ENCODE peak calls at places on chromosome 2, in four cellular contexts. L, O, A and I are unnamed samples.
A peak's percentile ranks its signal among the peaks of the same experiment; 100 is the strongest.

GRCh38 chr2:12424820-12425219 is 291.9 kb upstream of the TRIB2 start:
- DNase-seq in L (no peak), O (no peak), A (no peak), I (no peak)

GRCh38 chr2:166375205-166375735 is 474 bp downstream of the SCN9A start:
- DNase-seq in L (no peak), O (peak; percentile 43), A (no peak), I (peak; percentile 33)

GRCh38 chr2:16201876-16202642 is 261.7 kb downstream of the MYCN start:
- DNase-seq in L (no peak), O (no peak), A (no peak), I (no peak)

GRCh38 chr2:641501-642430 is 35.4 kb downstream of the TMEM18 start:
- DNase-seq in L (no peak), O (no peak), A (no peak), I (no peak)

GRCh38 chr2:235820571-235820970 is 326.7 kb downstream of the AGAP1 start:
- DNase-seq in L (no peak), O (no peak), A (no peak), I (no peak)

GRCh38 chr2:60536716-60537115 is 16.7 kb downstream of the BCL11A start:
- DNase-seq in L (no peak), O (no peak), A (no peak), I (no peak)

GRCh38 chr2:21372654-21373053 is 248.9 kb downstream of the TDRD15 start:
- DNase-seq in L (peak; percentile 51), O (peak; percentile 39), A (no peak), I (no peak)

GRCh38 chr2:215773728-215774127 is 239.6 kb downstream of the MREG start:
- DNase-seq in L (no peak), O (peak; percentile 41), A (no peak), I (no peak)

GRCh38 chr2:2823061-2823753 is 492.1 kb upstream of the MYT1L start:
- DNase-seq in L (no peak), O (no peak), A (no peak), I (no peak)

GRCh38 chr2:105873281-105873680 is 128.6 kb downstream of the NCK2 start:
- DNase-seq in L (no peak), O (no peak), A (no peak), I (no peak)

GRCh38 chr2:220277445-220277960 is 650.1 kb downstream of the SLC4A3 start:
- DNase-seq in L (no peak), O (no peak), A (no peak), I (no peak)

DNA sequence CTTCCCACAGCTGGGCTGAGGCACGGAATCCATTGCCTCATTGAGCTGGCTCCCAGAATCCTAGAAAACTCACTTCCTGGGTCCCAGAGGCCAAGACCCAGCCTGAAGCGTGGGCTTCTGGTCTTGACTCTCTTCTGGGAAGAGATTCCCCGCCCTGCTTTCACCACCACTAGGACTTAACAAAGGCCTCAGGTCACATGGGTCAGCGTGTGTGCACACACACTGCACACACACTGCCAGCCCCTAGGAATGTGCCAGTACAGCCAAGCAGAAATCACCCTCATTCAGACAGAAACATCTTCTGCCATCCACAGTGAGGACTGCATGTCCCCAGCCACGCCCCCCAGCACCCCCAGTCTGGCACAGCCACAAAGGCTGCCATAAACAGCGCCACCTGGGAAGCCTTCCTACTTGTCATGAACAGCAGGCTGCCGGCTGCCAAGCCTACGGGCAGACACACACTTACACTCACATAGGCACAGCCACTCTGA is 165.7 kb downstream of the TNS1 start:
- DNase-seq in L (peak; percentile 63), O (peak; percentile 17), A (no peak), I (no peak)
- TF ChIP-seq TCF7 in L (no peak), O (no peak), A (no peak), I (no peak)

DNA sequence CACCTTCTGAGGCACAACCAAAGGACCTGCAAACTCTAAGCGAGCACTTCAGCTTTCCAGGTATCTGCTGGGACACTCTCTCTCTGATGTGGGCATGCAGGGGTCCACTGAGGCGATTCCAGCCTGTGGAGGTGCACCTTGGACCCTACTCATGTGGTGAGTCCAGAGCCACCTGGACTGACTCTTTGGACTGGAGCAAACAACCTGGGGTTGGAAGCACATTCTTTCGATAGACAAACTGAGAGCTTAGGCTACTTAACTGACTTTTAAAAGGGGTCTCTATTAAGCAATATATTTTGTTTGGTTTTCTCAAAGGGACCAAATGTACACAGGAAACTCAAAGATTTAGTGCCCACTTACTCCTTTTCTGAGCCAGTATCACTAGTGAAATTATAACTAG is 51.6 kb downstream of the FRZB start:
- DNase-seq in L (no peak), O (peak; percentile 72), A (no peak), I (no peak)
- TF ChIP-seq TCF7 in L (no peak), O (peak; percentile 8), A (no peak), I (no peak)

GRCh38 chr2:17272170-17272569 is 246.1 kb downstream of the RAD51AP2 start:
- DNase-seq in L (no peak), O (no peak), A (no peak), I (no peak)
- TF ChIP-seq TCF7 in L (no peak), O (no peak), A (no peak), I (no peak)

GRCh38 chr2:66553370-66553769 is 118.4 kb downstream of the MEIS1 start:
- DNase-seq in L (no peak), O (no peak), A (no peak), I (peak; percentile 12)
- TF ChIP-seq TCF7 in L (no peak), O (no peak), A (no peak), I (no peak)

GRCh38 chr2:180622122-180622918 is 358.1 kb upstream of the UBE2E3 start:
- DNase-seq in L (no peak), O (no peak), A (no peak), I (no peak)
- TF ChIP-seq TCF7 in L (no peak), O (no peak), A (no peak), I (no peak)

GRCh38 chr2:136131961-136132839 is 14.3 kb upstream of the CXCR4 start:
- DNase-seq in L (no peak), O (no peak), A (peak; percentile 97), I (no peak)
- TF ChIP-seq TCF7 in L (no peak), O (no peak), A (peak; percentile 76), I (no peak)

GRCh38 chr2:72148975-72149555 is 1.4 kb upstream of the CYP26B1 start:
- DNase-seq in L (peak; percentile 52), O (no peak), A (no peak), I (peak; percentile 54)

GRCh38 chr2:72150157-72150960 is 2.7 kb upstream of the CYP26B1 start:
- DNase-seq in L (peak; percentile 85), O (peak; percentile 75), A (peak; percentile 5), I (peak; percentile 74)

GRCh38 chr2:72153026-72153791 is 5.5 kb upstream of the CYP26B1 start:
- DNase-seq in L (no peak), O (no peak), A (no peak), I (no peak)

GRCh38 chr2:72149556-72150156 is 2.0 kb upstream of the CYP26B1 start:
- DNase-seq in L (no peak), O (no peak), A (no peak), I (no peak)

DNA sequence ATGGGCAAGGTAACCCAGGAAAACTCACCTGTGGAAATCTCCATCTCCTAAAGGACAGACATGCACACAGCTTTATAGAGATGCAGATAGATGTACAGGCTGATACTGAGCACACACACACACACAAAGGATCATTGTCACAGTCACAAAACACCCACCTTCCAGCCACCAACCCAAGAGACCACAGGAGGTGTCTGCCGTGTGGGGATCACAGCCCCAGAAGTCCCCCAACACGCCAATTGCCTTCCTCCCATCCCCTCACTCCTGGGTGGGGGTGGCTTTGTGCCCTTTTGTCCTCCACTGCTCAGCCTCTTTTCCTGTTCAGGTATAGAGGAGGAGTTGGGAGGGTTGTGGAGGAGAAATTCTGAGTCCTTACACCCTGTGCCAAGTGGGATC is 3.3 kb upstream of the CYP26B1 start:
- DNase-seq in L (no peak), O (no peak), A (no peak), I (no peak)
- TF ChIP-seq TCF7 in L (no peak), O (no peak), A (no peak), I (no peak)

DNA sequence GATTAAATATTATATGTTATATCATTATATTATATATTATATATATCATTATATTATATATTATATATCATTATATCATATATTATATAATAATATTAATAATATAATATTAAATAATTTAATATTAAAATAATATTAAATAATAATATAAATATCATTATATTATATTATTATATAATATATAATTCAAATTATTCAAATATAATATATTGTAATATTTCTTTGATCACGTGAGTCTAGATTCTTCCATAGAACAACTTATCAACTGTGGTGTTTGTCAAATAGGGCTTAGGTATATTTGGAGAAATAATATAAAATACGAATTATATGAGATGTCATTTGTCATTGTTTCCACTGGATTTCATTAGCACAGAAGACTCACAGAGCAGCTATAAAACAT is 77.3 kb downstream of the SPHKAP start:
- DNase-seq in L (no peak), O (no peak), A (no peak), I (no peak)
- TF ChIP-seq TCF7 in L (no peak), O (no peak), A (no peak), I (no peak)